ENCODE peak calls at places on chromosomes 16 and 17, in four cellular contexts. Y is adipocyte, W is fibroblast of mammary gland, O is esophagus squamous epithelium. J is an unnamed sample.

GRCh38 chr16:22126037-22126558 is 33.8 kb downstream of the VWA3A start:
- DNase-seq in Y (no peak), W (no peak), O (no peak), J (peak; percentile 18)

GRCh38 chr17:82386881-82387498 is 15.4 kb downstream of the UTS2R start:
- DNase-seq in Y (no peak), W (no peak), O (no peak), J (no peak)

GRCh38 chr17:75652934-75653549 is 13.9 kb downstream of the RECQL5 start:
- DNase-seq in Y (peak; percentile 55), W (peak; percentile 30), O (no peak), J (peak; percentile 43)

GRCh38 chr16:8890549-8890921 is 8.4 kb downstream of the LITAFD start:
- DNase-seq in Y (no peak), W (no peak), O (no peak), J (no peak)

GRCh38 chr16:27353853-27354252 is 40.1 kb downstream of the IL4R start:
- DNase-seq in Y (no peak), W (no peak), O (no peak), J (no peak)

GRCh38 chr17:3529817-3530741 is 27.5 kb downstream of the TRPV3 start:
- DNase-seq in Y (no peak), W (no peak), O (no peak), J (peak; percentile 90)

GRCh38 chr16:59039066-59039465 is 304.9 kb upstream of the GOT2 start:
- DNase-seq in Y (peak; percentile 14), W (no peak), O (no peak), J (no peak)

GRCh38 chr17:80789356-80789902 is 202.2 kb upstream of the CHMP6 start:
- DNase-seq in Y (peak; percentile 92), W (peak; percentile 98), O (no peak), J (peak; percentile 89)

GRCh38 chr16:49855280-49855821 is 561 bp downstream of the ZNF423 start:
- DNase-seq in Y (peak; percentile 94), W (peak; percentile 63), O (no peak), J (peak; percentile 82)

GRCh38 chr17:62712011-62712615 is 84.6 kb downstream of the MRC2 start:
- DNase-seq in Y (no peak), W (no peak), O (no peak), J (no peak)

GRCh38 chr16:29148867-29149272 is 164.0 kb downstream of the LAT start:
- DNase-seq in Y (no peak), W (no peak), O (no peak), J (no peak)

GRCh38 chr17:81419333-81419885 is 24.2 kb downstream of the BAHCC1 start:
- DNase-seq in Y (peak; percentile 83), W (peak; percentile 97), O (no peak), J (peak; percentile 97)

GRCh38 chr17:773467-774319 is 8.4 kb downstream of the GLOD4 start:
- DNase-seq in Y (no peak), W (no peak), O (no peak), J (no peak)

GRCh38 chr16:58243528-58244004 is 45.7 kb upstream of the CSNK2A2 start:
- DNase-seq in Y (no peak), W (no peak), O (no peak), J (no peak)

GRCh38 chr17:5592382-5592781 is 8.1 kb upstream of the NLRP1 start:
- DNase-seq in Y (peak; percentile 82), W (peak; percentile 56), O (no peak), J (peak; percentile 63)

GRCh38 chr16:3490911-3491629 is 4.2 kb downstream of the C16orf90 start:
- DNase-seq in Y (no peak), W (no peak), O (no peak), J (no peak)
- H3K4me3 ChIP-seq in Y (no peak overlapping the region), W (no peak overlapping the region), O (no peak overlapping the region), J (no peak overlapping the region)

GRCh38 chr16:64136314-64136713 is 985.5 kb downstream of the CDH11 start:
- DNase-seq in Y (no peak), W (no peak), O (no peak), J (no peak)

GRCh38 chr16:64132686-64133085 is 989.2 kb downstream of the CDH11 start:
- DNase-seq in Y (no peak), W (no peak), O (no peak), J (no peak)

GRCh38 chr16:64132190-64132589 is 989.7 kb downstream of the CDH11 start:
- DNase-seq in Y (no peak), W (no peak), O (no peak), J (no peak)

GRCh38 chr16:64131423-64131822 is 990.4 kb downstream of the CDH11 start:
- DNase-seq in Y (no peak), W (no peak), O (no peak), J (no peak)

DNA sequence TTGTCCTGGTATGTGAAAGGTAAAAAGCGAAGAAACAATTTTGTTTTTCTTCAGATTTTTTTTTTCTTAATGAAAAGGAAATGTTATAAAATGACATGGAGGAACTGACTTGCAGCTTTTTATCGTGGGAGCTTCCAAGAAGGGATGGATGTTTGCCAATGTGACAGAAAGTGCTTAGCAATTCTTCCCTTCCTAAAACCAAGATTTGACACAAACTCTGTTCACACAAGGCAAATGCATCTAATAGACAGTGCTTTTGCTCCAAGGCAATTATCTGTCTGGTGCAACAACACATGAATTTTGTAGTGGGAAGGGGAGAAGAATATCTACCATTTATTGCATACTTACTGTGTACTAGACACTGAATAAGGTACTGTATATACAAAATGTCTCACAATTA is 988.5 kb downstream of the CDH11 start:
- DNase-seq in Y (no peak), W (no peak), O (no peak), J (peak; percentile 50)
- H3K4me3 ChIP-seq in Y (peak overlapping the region; percentile 20), W (no peak overlapping the region), O (no peak overlapping the region), J (no peak overlapping the region)

GRCh38 chr16:680625-680945 is 375 bp downstream of the STUB1 start:
- DNase-seq in Y (no peak), W (no peak), O (no peak), J (no peak)
- H3K4me3 ChIP-seq in Y (peak overlapping the region; percentile 91), W (peak overlapping the region; percentile 77), O (peak overlapping the region; percentile 82), J (peak overlapping the region; percentile 77)

DNA sequence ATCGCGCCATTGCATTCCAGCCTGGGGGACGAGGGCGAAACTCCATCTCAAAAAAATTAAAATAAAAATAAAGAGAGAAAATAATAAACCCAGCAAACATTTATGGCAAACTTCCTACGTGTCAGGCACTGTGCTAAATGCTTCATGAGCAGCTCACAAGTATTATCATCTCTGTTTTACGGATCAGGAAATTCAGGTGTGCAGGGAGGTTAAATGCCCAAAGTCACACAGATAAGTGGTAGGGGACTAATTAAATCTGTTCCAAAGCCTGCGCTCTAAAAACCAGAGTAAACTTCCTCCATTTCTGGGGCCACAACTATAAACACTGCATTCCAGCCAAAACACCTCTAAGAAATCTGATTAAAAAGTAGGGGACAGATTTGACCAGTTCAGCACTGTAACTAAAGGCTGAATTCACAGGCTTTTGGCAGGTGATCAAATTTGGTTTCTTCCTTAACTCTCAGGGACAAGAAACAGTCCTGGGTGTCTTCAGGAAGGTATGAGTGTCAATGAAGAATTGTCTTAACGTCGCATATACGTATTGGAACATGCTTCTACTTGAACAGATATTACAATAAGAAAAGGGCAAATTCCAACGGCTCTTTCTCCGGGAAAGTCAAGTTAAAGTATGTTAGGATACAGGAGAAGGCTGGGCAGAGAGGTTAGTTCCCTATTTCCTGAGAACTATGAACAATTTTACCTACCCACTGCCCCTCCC is 976 bp downstream of the STRADA start:
- DNase-seq in Y (peak; percentile 49), W (peak; percentile 14), O (no peak), J (no peak)
- H3K4me3 ChIP-seq in Y (peak overlapping the region; percentile 97), W (peak overlapping the region; percentile 87), O (peak overlapping the region; percentile 53), J (peak overlapping the region; percentile 88)

DNA sequence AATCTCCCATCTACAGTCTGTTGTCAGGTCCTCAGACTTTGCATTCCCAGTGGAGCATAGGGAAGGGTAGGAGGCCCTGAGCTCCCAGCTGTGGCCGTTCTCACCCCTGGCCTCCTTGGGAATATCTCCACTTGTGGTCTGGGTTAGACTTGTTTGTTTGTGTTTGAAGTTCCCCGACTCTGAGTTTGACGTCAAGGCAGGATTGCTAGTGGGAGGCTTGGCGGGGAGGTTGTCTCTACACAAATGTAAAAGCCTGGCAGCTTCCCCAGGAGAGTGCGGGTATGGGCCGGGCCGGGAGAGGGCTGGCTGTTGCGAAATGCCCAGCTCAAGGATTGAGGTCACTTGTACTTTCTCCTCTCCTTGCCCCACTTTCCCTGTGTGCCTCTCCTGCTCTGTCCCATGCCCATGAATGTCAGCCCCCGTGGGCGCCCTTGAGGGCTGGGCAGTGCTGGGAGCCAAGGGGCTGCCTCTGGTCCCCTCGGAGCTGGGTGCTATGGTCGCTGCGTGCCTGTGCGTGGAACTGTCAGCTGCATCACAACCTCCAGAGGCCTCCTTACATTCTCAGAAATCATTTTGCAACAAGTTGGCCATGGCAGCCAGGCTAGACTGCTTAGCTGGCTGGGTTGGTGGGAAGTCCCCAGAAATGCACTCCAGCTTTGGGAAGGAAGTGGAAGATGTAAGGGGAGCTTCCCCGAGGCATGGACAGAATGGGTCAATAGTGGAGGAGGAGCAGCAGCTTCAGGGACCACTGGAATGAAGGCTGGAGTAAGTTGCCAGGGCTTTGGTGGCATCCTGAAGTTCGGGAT is 84.3 kb downstream of the KSR1 start:
- DNase-seq in Y (peak; percentile 99), W (peak; percentile 97), O (no peak), J (peak; percentile 100)
- H3K4me3 ChIP-seq in Y (peak overlapping the region; percentile 69), W (no peak overlapping the region), O (no peak overlapping the region), J (peak overlapping the region; percentile 24)

DNA sequence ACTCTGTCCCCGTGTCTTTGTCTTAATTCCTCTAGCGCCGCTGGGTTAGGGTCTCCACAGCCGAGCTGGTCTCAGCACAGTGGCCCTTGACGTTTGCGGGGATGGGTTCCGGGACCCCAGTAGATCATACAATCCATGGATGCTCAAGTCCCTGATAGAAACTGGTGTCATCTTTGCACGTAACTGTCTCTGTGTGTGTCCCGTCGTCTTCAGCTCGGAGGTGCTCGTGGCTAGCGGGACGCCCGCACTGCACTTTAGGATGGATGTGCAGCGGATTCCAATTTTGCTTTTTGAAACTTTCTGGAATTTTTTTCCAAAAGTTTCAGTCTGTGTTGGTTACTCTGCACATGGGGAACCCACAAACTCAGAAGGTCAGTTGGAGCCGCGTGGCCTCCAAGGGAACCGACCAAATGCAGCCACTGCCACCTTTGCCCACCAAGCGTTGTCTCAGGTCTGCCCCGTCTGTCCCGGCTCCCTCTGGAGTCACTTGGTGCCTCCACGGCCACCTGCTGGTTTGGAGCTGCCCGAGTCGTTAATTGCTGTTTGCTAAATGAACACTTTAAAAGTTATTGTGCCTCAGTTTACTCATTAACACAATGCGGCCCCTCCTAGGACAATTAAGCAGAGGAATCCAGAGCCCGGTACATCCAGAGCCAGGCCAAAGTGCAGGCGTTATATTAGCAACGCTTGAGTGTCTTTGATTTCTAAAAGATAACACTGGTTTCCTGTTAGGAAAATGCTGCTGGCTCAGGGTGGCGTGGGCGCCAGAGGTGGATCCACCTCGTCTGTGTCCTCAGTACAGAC is 5.3 kb upstream of the DPEP1 start:
- DNase-seq in Y (no peak), W (no peak), O (no peak), J (no peak)
- H3K4me3 ChIP-seq in Y (no peak overlapping the region), W (no peak overlapping the region), O (no peak overlapping the region), J (no peak overlapping the region)